ENCODE peak calls at places on chromosomes 4 and X, in four cellular contexts. One of them, this sample, is unnamed.
A peak's percentile ranks its signal among the peaks of the same experiment; 100 is the strongest.

GRCh38 chr4:180664766-180665368 is 1578.3 kb upstream of the TENM3 start:
- DNase-seq in cardiac fibroblast: peak; percentile 89
- DNase-seq in brain microvascular endothelial cell: peak; percentile 87
- DNase-seq in tibial nerve: peak; percentile 94
- DNase-seq in this sample: peak; percentile 49

GRCh38 chr4:8315343-8316250 is 46.0 kb downstream of the HTRA3 start:
- DNase-seq in brain microvascular endothelial cell: peak; percentile 71
- DNase-seq in cardiac fibroblast: peak; percentile 81
- DNase-seq in tibial nerve: peak; percentile 15
- DNase-seq in this sample: peak; percentile 44

GRCh38 chr4:12703076-12703475 is 781.1 kb downstream of the RAB28 start:
- DNase-seq in cardiac fibroblast: no peak
- DNase-seq in brain microvascular endothelial cell: no peak
- DNase-seq in tibial nerve: no peak
- DNase-seq in this sample: no peak

GRCh38 chr4:167233523-167234387 is 539 bp downstream of the SPOCK3 start:
- DNase-seq in cardiac fibroblast: peak; percentile 6
- DNase-seq in tibial nerve: no peak
- DNase-seq in brain microvascular endothelial cell: peak; percentile 2
- DNase-seq in this sample: peak; percentile 54

GRCh38 chrX:136823175-136823574 is 42.4 kb upstream of the ARHGEF6 start:
- DNase-seq in brain microvascular endothelial cell: peak; percentile 5
- DNase-seq in tibial nerve: no peak
- DNase-seq in cardiac fibroblast: peak; percentile 72
- DNase-seq in this sample: no peak

GRCh38 chr4:72568959-72569718 is at the start of gene ADAMTS3:
- DNase-seq in brain microvascular endothelial cell: no peak
- DNase-seq in tibial nerve: peak; percentile 35
- DNase-seq in cardiac fibroblast: peak; percentile 25
- DNase-seq in this sample: peak; percentile 53

GRCh38 chr4:67568820-67569219 is 10.3 kb downstream of the STAP1 start:
- DNase-seq in cardiac fibroblast: peak; percentile 49
- DNase-seq in brain microvascular endothelial cell: no peak
- DNase-seq in tibial nerve: no peak
- DNase-seq in this sample: no peak

GRCh38 chrX:40108959-40109287 is 11.2 kb upstream of the BCOR start:
- DNase-seq in tibial nerve: peak; percentile 44
- DNase-seq in cardiac fibroblast: peak; percentile 78
- DNase-seq in brain microvascular endothelial cell: peak; percentile 51
- DNase-seq in this sample: peak; percentile 81

GRCh38 chr4:74365761-74366160 is 816 bp downstream of the EREG start:
- DNase-seq in brain microvascular endothelial cell: no peak
- DNase-seq in tibial nerve: no peak
- DNase-seq in cardiac fibroblast: no peak
- DNase-seq in this sample: no peak

GRCh38 chrX:129772796-129773431 is 6.8 kb upstream of the SASH3 start:
- DNase-seq in cardiac fibroblast: no peak
- DNase-seq in brain microvascular endothelial cell: no peak
- DNase-seq in tibial nerve: peak; percentile 13
- DNase-seq in this sample: no peak

GRCh38 chr4:39320381-39321115 is 45.6 kb downstream of the RFC1 start:
- DNase-seq in cardiac fibroblast: peak; percentile 48
- DNase-seq in tibial nerve: no peak
- DNase-seq in brain microvascular endothelial cell: peak; percentile 29
- DNase-seq in this sample: no peak

GRCh38 chr4:3371038-3371437 is 70.7 kb upstream of the HGFAC start:
- DNase-seq in cardiac fibroblast: peak; percentile 34
- DNase-seq in tibial nerve: no peak
- DNase-seq in brain microvascular endothelial cell: no peak
- DNase-seq in this sample: no peak

GRCh38 chr4:113142351-113142750 is 92.9 kb downstream of the ANK2 start:
- DNase-seq in tibial nerve: no peak
- DNase-seq in cardiac fibroblast: no peak
- DNase-seq in brain microvascular endothelial cell: no peak
- DNase-seq in this sample: no peak
- H3K4me3 ChIP-seq in tibial nerve: peak overlapping the region; percentile 3
- H3K4me3 ChIP-seq in cardiac fibroblast: no peak overlapping the region
- H3K4me3 ChIP-seq in brain microvascular endothelial cell: no peak overlapping the region
- H3K4me3 ChIP-seq in this sample: no peak overlapping the region

GRCh38 chr4:56651071-56651384 is 30.1 kb downstream of the HOPX start:
- DNase-seq in brain microvascular endothelial cell: no peak
- DNase-seq in cardiac fibroblast: no peak
- DNase-seq in tibial nerve: no peak
- DNase-seq in this sample: no peak

GRCh38 chr4:56650259-56651070 is 30.6 kb downstream of the HOPX start:
- DNase-seq in tibial nerve: no peak
- DNase-seq in cardiac fibroblast: no peak
- DNase-seq in brain microvascular endothelial cell: no peak
- DNase-seq in this sample: no peak

GRCh38 chr4:56649445-56650258 is 31.4 kb downstream of the HOPX start:
- DNase-seq in tibial nerve: no peak
- DNase-seq in brain microvascular endothelial cell: no peak
- DNase-seq in cardiac fibroblast: no peak
- DNase-seq in this sample: no peak

GRCh38 chr4:56646341-56646740 is 34.8 kb downstream of the HOPX start:
- DNase-seq in brain microvascular endothelial cell: no peak
- DNase-seq in cardiac fibroblast: no peak
- DNase-seq in tibial nerve: no peak
- DNase-seq in this sample: no peak

GRCh38 chr4:56648245-56649151 is 32.6 kb downstream of the HOPX start:
- DNase-seq in tibial nerve: no peak
- DNase-seq in brain microvascular endothelial cell: no peak
- DNase-seq in cardiac fibroblast: peak; percentile 38
- DNase-seq in this sample: no peak
- TF ChIP-seq CTCF in tibial nerve: no peak
- TF ChIP-seq CTCF in brain microvascular endothelial cell: no peak
- TF ChIP-seq CTCF in cardiac fibroblast: no peak
- TF ChIP-seq CTCF in this sample: no peak

GRCh38 chr4:15234101-15234500 is 193.7 kb upstream of the C1QTNF7 start:
- DNase-seq in tibial nerve: no peak
- DNase-seq in brain microvascular endothelial cell: peak; percentile 92
- DNase-seq in cardiac fibroblast: peak; percentile 93
- DNase-seq in this sample: no peak

GRCh38 chr4:15233626-15234025 is 194.2 kb upstream of the C1QTNF7 start:
- DNase-seq in brain microvascular endothelial cell: no peak
- DNase-seq in tibial nerve: no peak
- DNase-seq in cardiac fibroblast: peak; percentile 18
- DNase-seq in this sample: no peak

GRCh38 chr4:15232725-15233597 is 194.9 kb upstream of the C1QTNF7 start:
- DNase-seq in tibial nerve: no peak
- DNase-seq in brain microvascular endothelial cell: peak; percentile 91
- DNase-seq in cardiac fibroblast: peak; percentile 84
- DNase-seq in this sample: no peak

GRCh38 chr4:15231265-15232091 is 196.4 kb upstream of the C1QTNF7 start:
- DNase-seq in tibial nerve: peak; percentile 97
- DNase-seq in brain microvascular endothelial cell: peak; percentile 91
- DNase-seq in cardiac fibroblast: peak; percentile 93
- DNase-seq in this sample: no peak

DNA sequence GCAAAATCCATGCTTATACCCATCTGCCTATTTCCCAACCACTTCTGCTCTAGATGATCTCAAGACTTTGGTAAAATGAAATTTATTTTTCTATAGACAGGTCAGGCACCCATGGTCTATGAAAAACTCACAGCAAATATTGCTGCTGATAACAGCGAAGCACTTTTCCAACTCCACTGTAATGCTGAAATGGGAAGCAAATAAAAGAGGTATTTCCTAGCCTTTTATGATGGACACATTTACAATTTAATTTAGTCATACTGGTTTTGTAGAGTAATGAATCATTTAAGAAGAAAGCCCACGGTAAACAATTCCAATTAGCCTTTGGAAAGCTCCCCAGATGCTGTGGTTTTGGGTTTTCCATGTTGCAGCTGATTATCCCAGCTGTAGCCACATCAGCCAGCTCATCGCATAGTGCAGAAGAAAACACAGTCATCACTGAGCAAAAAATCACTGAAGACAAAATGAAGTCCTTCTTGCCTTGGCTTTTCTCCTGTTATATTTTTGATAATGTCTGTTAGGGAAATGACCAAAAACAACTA is 193.2 kb upstream of the C1QTNF7 start:
- DNase-seq in brain microvascular endothelial cell: peak; percentile 87
- DNase-seq in tibial nerve: peak; percentile 44
- DNase-seq in cardiac fibroblast: peak; percentile 95
- DNase-seq in this sample: no peak
- H3K4me3 ChIP-seq in brain microvascular endothelial cell: no peak overlapping the region
- H3K4me3 ChIP-seq in tibial nerve: no peak overlapping the region
- H3K4me3 ChIP-seq in cardiac fibroblast: no peak overlapping the region
- H3K4me3 ChIP-seq in this sample: no peak overlapping the region

GRCh38 chr4:5874811-5875465 is 17.9 kb downstream of the CRMP1 start:
- DNase-seq in tibial nerve: no peak
- DNase-seq in brain microvascular endothelial cell: no peak
- DNase-seq in cardiac fibroblast: peak; percentile 11
- DNase-seq in this sample: peak; percentile 39
- TF ChIP-seq CTCF in tibial nerve: no peak
- TF ChIP-seq CTCF in brain microvascular endothelial cell: no peak
- TF ChIP-seq CTCF in cardiac fibroblast: no peak
- TF ChIP-seq CTCF in this sample: no peak

DNA sequence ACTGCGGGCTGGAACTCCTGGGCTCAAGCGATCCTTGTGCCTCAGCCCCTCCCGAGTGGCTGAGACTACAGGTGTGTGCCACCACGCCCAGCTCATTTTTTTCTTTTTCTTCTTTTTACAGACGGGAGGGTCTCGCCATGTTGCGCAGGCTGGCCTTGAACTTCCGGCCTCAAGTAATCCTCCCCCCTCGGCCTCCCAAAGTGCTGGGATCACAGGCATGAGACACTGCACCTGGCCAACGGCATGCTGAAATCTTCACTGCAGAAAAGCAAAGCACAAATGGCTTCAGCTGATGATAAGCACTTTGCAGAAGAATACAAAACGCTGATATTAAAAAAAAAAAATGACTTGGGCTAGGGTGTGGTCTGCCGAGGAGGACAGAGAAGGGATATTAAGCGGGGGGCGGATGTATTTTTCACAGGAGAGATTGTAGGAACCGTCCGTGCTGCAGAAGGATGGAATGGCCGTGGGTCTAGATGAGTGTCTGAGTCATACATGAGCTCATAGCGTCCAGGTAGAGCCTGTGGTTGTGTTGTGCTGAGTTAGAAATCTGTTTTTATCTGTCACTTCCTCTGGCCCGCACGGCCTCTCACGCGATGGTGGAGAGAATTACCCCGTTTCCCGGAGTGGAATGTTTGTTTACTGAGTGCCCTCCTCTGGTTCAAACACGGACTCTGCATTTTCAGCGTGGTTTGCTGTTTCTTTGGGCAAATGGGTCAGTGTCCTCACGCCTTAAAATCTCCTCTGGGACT is 8.5 kb upstream of the AKAP17A start:
- DNase-seq in cardiac fibroblast: peak; percentile 68
- DNase-seq in brain microvascular endothelial cell: peak; percentile 67
- DNase-seq in tibial nerve: no peak
- DNase-seq in this sample: no peak
- H3K4me3 ChIP-seq in cardiac fibroblast: no peak overlapping the region
- H3K4me3 ChIP-seq in brain microvascular endothelial cell: no peak overlapping the region
- H3K4me3 ChIP-seq in tibial nerve: no peak overlapping the region
- H3K4me3 ChIP-seq in this sample: no peak overlapping the region

GRCh38 chr4:111849726-111850284 is 295.4 kb upstream of the FAM241A start:
- DNase-seq in cardiac fibroblast: no peak
- DNase-seq in tibial nerve: no peak
- DNase-seq in brain microvascular endothelial cell: no peak
- DNase-seq in this sample: no peak

GRCh38 chr4:111842336-111842735 is 302.9 kb upstream of the FAM241A start:
- DNase-seq in tibial nerve: no peak
- DNase-seq in cardiac fibroblast: no peak
- DNase-seq in brain microvascular endothelial cell: no peak
- DNase-seq in this sample: no peak

DNA sequence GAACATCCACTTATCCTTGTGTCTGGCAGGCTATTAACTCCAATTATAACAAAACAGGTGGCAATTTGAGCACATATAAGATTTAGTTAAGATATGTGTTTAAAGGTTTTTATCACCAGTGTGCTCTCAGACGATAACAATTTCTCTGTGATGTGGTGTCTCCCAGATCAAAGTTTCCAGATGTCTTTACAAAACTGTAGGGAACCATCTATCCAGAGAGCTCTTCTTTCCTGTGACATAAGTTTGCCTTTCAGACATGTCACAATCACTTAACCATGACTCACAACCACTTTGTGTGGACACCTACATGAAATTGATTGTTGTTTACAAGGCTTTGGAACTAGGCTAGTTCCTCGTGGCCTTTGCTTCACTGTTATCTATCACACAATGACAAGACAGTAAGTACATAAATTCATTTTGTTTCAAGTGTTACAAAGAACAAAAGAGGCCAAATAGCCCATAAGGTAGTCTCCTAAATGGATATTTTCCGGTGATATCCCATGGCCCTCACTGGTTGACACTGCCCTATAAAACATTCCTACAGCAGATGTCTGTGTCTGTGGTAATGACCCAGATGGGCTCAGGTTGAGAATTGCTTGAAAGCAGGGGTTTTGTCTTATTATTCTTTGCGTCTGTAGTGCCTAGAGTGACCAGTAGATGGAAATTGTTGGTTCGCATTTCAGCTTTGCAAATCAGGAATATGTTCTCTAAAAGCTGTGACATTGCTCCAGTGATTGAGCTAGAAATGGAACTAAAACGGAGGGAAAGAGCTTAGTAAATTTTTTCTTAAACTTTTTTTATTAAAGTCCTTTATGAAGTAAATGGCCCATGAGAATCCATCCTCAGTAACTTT is 297.8 kb upstream of the FAM241A start:
- DNase-seq in brain microvascular endothelial cell: no peak
- DNase-seq in tibial nerve: no peak
- DNase-seq in cardiac fibroblast: no peak
- DNase-seq in this sample: no peak
- TF ChIP-seq CTCF in brain microvascular endothelial cell: peak; percentile 46
- TF ChIP-seq CTCF in tibial nerve: no peak
- TF ChIP-seq CTCF in cardiac fibroblast: peak; percentile 14
- TF ChIP-seq CTCF in this sample: peak; percentile 35

This sample was measured in dorsolateral prefrontal cortex.